ENCODE peak calls at places on chromosomes 5 and 9, in ten cellular contexts. S is esophagus squamous epithelium, U is cardiac muscle cell, G is IMR-90, V is A549, R is astrocyte, M is ovary, X is thoracic aorta, B is psoas muscle, H is colonic mucosa. D is an unnamed sample.

GRCh38 chr5:122458278-122458872 is 146.3 kb downstream of the SNCAIP start:
- DNase-seq in S (no peak), U (peak; percentile 39), G (peak; percentile 24), V (peak; percentile 30), R (no peak), M (no peak), X (no peak), B (no peak), H (peak; percentile 24), D (no peak)

GRCh38 chr5:159782197-159782994 is 133.9 kb upstream of the ADRA1B start:
- DNase-seq in S (no peak), U (no peak), G (no peak), V (no peak), R (no peak), M (no peak), X (no peak), B (no peak), H (no peak), D (no peak)

GRCh38 chr5:172299916-172300439 is 16.4 kb upstream of the UBTD2 start:
- DNase-seq in S (no peak), U (peak; percentile 68), G (peak; percentile 76), V (no peak), R (peak; percentile 57), M (no peak), X (no peak), B (no peak), H (no peak), D (no peak)

GRCh38 chr5:68932830-68933434 is 160.9 kb upstream of the SLC30A5 start:
- DNase-seq in S (no peak), U (no peak), G (no peak), V (peak; percentile 38), R (no peak), M (no peak), X (no peak), B (no peak), H (no peak), D (no peak)

GRCh38 chr9:131836607-131837315 is 96.9 kb upstream of the RAPGEF1 start:
- DNase-seq in S (no peak), U (no peak), G (no peak), V (no peak), R (no peak), M (no peak), X (no peak), B (peak; percentile 38), H (no peak), D (no peak)

GRCh38 chr9:129667850-129668249 is 2.4 kb downstream of the PRRX2 start:
- DNase-seq in S (no peak), U (no peak), G (no peak), V (no peak), R (no peak), M (no peak), X (no peak), B (no peak), H (peak; percentile 52), D (no peak)

GRCh38 chr5:18334949-18335348 is 700.7 kb downstream of the TAF11L14 start:
- DNase-seq in S (no peak), U (no peak), G (no peak), V (no peak), R (no peak), M (no peak), X (no peak), B (no peak), H (no peak), D (no peak)

GRCh38 chr9:112174965-112175795 is at the start of gene SUSD1:
- DNase-seq in S (no peak), U (peak; percentile 32), G (no peak), V (peak; percentile 35), R (no peak), M (peak; percentile 20), X (no peak), B (peak; percentile 67), H (peak; percentile 56), D (no peak)

GRCh38 chr5:122101636-122102285 is 23.7 kb upstream of the LOX start:
- DNase-seq in S (no peak), U (peak; percentile 79), G (peak; percentile 79), V (peak; percentile 44), R (peak; percentile 44), M (no peak), X (no peak), B (no peak), H (no peak), D (no peak)

GRCh38 chr9:1495684-1496083 is 445.5 kb downstream of the DMRT2 start:
- DNase-seq in S (no peak), U (no peak), G (no peak), V (no peak), R (no peak), M (no peak), X (no peak), B (no peak), H (no peak), D (no peak)
- H3K4me3 ChIP-seq in S (no peak overlapping the region), U (no peak overlapping the region), G (no peak overlapping the region), V (no peak overlapping the region), R (no peak overlapping the region), M (no peak overlapping the region), X (no peak overlapping the region), B (no peak overlapping the region), H (no peak overlapping the region), D (no peak overlapping the region)

DNA sequence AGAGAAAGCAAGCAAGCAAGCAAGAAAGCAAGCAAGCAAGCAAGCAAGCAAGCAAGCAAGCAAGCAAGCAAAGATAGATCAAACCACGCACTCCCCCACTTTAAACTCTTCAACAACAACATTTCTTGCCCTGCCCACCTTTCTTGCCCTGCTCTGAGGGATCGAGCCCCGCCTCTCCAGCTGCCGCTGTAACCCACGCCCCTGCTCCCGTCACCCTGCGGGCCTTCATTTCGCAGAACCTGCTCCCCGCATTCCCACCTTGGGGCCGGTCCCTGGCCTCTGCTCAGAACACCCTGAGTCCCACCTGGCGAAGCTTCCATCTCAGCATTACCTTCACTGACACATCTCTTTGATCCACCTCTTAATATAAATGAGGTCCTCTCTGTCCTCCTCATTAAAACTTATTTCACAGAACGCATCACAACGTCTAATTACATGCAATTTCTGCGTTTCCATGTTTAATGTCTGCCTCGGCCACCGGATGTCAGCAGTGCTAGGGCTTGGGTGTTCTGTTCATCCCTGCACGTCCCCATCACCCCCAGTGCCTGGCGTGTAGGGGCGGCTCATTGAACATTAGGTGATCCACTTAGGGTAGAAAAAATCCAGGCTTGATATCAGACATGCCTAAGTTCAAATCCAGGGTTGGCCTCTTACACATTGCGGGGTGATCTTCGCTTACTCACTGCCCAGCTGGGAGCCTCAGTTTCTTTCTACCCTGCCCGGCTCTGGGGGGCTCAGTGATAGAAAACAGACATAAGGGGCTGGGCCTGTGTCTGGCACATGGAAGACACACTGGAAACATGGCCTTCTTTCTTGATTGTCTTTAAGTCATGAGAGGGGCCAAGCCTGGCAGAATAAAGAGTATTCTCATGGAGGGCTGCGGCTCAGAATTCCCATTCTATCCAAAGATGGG is 187.6 kb downstream of the DAB2IP start:
- DNase-seq in S (no peak), U (peak; percentile 14), G (no peak), V (no peak), R (no peak), M (no peak), X (no peak), B (no peak), H (no peak), D (no peak)
- TF ChIP-seq CTCF in S (no peak), U (peak; percentile 14), G (no peak), V (no peak), R (no peak), M (no peak), X (no peak), B (no peak), H (no peak), D (peak; percentile 15)

GRCh38 chr5:73940747-73941146 is 314.8 kb downstream of the ARHGEF28 start:
- DNase-seq in S (no peak), U (no peak), G (no peak), V (no peak), R (no peak), M (no peak), X (no peak), B (no peak), H (no peak), D (no peak)
- H3K4me3 ChIP-seq in S (no peak overlapping the region), U (no peak overlapping the region), G (no peak overlapping the region), V (no peak overlapping the region), R (no peak overlapping the region), M (no peak overlapping the region), X (no peak overlapping the region), B (no peak overlapping the region), H (no peak overlapping the region), D (no peak overlapping the region)

GRCh38 chr9:16289639-16290038 is 580.8 kb downstream of the BNC2 start:
- DNase-seq in S (no peak), U (peak; percentile 44), G (no peak), V (no peak), R (no peak), M (no peak), X (no peak), B (no peak), H (no peak), D (no peak)

GRCh38 chr9:16293610-16294009 is 576.9 kb downstream of the BNC2 start:
- DNase-seq in S (no peak), U (no peak), G (no peak), V (no peak), R (no peak), M (no peak), X (no peak), B (no peak), H (no peak), D (no peak)

GRCh38 chr9:16291921-16292320 is 578.5 kb downstream of the BNC2 start:
- DNase-seq in S (no peak), U (no peak), G (no peak), V (no peak), R (no peak), M (no peak), X (no peak), B (no peak), H (no peak), D (no peak)

GRCh38 chr9:16286160-16286559 is 584.3 kb downstream of the BNC2 start:
- DNase-seq in S (no peak), U (no peak), G (no peak), V (no peak), R (no peak), M (no peak), X (no peak), B (no peak), H (no peak), D (no peak)

GRCh38 chr9:16290169-16290568 is 580.3 kb downstream of the BNC2 start:
- DNase-seq in S (no peak), U (no peak), G (no peak), V (no peak), R (no peak), M (no peak), X (no peak), B (no peak), H (no peak), D (no peak)
- TF ChIP-seq CTCF in S (no peak), U (no peak), G (no peak), V (no peak), R (no peak), M (no peak), X (no peak), B (no peak), H (no peak), D (no peak)

DNA sequence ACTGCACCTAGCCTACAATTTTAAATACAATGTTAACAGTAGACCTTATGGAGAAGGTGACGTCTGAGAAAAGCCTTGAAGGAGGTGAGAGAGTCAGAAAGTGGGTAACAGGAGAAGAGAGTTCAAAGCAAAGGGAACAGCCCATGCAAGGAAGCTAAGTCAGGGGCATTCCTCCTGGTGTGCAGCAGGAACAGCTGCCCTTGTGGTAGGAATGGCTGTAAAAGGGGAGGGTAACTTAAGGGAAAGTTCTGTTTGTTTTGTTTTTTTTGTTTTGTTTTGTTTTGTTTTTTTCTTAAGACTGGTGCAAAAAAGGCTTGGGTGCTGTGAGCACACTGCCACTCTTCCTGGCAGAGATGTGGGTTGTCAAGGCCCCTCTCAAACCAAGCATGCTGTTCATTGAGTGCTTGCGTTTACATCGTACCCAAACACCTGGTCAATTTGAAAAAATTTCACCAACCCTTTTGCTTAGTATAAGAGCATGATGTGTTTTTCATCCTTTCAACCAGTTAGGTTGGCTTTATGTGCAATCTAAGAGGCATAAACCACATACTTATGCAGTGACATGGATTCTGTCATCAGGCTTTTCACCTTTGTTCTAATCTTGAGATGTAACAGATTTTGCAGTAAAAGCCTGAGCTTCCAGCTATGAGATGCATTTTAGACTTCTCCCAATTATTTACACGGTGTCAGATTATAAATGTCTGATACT is 279.7 kb downstream of the GLIS3 start:
- DNase-seq in S (no peak), U (no peak), G (peak; percentile 56), V (no peak), R (peak; percentile 26), M (no peak), X (no peak), B (no peak), H (no peak), D (no peak)
- H3K4me3 ChIP-seq in S (no peak overlapping the region), U (no peak overlapping the region), G (no peak overlapping the region), V (no peak overlapping the region), R (no peak overlapping the region), M (no peak overlapping the region), X (no peak overlapping the region), B (no peak overlapping the region), H (no peak overlapping the region), D (no peak overlapping the region)